ENCODE peak calls at places on chromosomes 12 and 14, in five cellular contexts. One of them, this sample, is unnamed.
A peak's percentile ranks its signal among the peaks of the same experiment; 100 is the strongest.

GRCh38 chr12:78799679-78800078 is 64.9 kb upstream of the SYT1 start:
- DNase-seq in IMR-90: no peak
- DNase-seq in H1: no peak
- DNase-seq in mesenchymal stem cell: no peak
- DNase-seq in neuronal stem cell: no peak
- DNase-seq in this sample: no peak

GRCh38 chr14:90572461-90573150 is 175.8 kb downstream of the CALM1 start:
- DNase-seq in IMR-90: no peak
- DNase-seq in H1: no peak
- DNase-seq in mesenchymal stem cell: no peak
- DNase-seq in neuronal stem cell: no peak
- DNase-seq in this sample: no peak

GRCh38 chr12:42957136-42957535 is 367.6 kb upstream of the PRICKLE1 start:
- DNase-seq in IMR-90: no peak
- DNase-seq in H1: no peak
- DNase-seq in mesenchymal stem cell: no peak
- DNase-seq in neuronal stem cell: no peak
- DNase-seq in this sample: no peak

GRCh38 chr12:29957835-29958234 is 174.1 kb upstream of the TMTC1 start:
- DNase-seq in IMR-90: peak; percentile 2
- DNase-seq in H1: no peak
- DNase-seq in mesenchymal stem cell: no peak
- DNase-seq in neuronal stem cell: no peak
- DNase-seq in this sample: no peak

GRCh38 chr12:80187660-80188090 is 88.3 kb downstream of the OTOGL start:
- DNase-seq in IMR-90: peak; percentile 41
- DNase-seq in H1: no peak
- DNase-seq in mesenchymal stem cell: peak; percentile 74
- DNase-seq in neuronal stem cell: no peak
- DNase-seq in this sample: no peak

GRCh38 chr14:21317433-21317832 is 37.5 kb downstream of the RPGRIP1 start:
- DNase-seq in IMR-90: no peak
- DNase-seq in H1: no peak
- DNase-seq in mesenchymal stem cell: no peak
- DNase-seq in neuronal stem cell: no peak
- DNase-seq in this sample: no peak

GRCh38 chr14:102795060-102795925 is 18.0 kb downstream of the TRAF3 start:
- DNase-seq in IMR-90: peak; percentile 91
- DNase-seq in H1: no peak
- DNase-seq in mesenchymal stem cell: peak; percentile 95
- DNase-seq in neuronal stem cell: no peak
- DNase-seq in this sample: peak; percentile 100

GRCh38 chr14:20413785-20414117 is 450 bp upstream of the TEP1 start:
- DNase-seq in IMR-90: no peak
- DNase-seq in H1: no peak
- DNase-seq in mesenchymal stem cell: no peak
- DNase-seq in neuronal stem cell: no peak
- DNase-seq in this sample: peak; percentile 21

GRCh38 chr14:71086571-71086970 is 179.3 kb downstream of the PCNX1 start:
- DNase-seq in IMR-90: no peak
- DNase-seq in H1: no peak
- DNase-seq in mesenchymal stem cell: no peak
- DNase-seq in neuronal stem cell: peak; percentile 26
- DNase-seq in this sample: no peak

GRCh38 chr12:54199034-54199433 is 10.2 kb upstream of the SMUG1 start:
- DNase-seq in IMR-90: no peak
- DNase-seq in H1: no peak
- DNase-seq in mesenchymal stem cell: no peak
- DNase-seq in neuronal stem cell: no peak
- DNase-seq in this sample: no peak

GRCh38 chr14:59632381-59632780 is 55.8 kb upstream of the CCDC175 start:
- DNase-seq in IMR-90: peak; percentile 6
- DNase-seq in H1: peak; percentile 54
- DNase-seq in mesenchymal stem cell: peak; percentile 21
- DNase-seq in neuronal stem cell: peak; percentile 27
- DNase-seq in this sample: peak; percentile 71

GRCh38 chr14:60315591-60315990 is 66.6 kb downstream of the PPM1A start:
- DNase-seq in IMR-90: no peak
- DNase-seq in H1: no peak
- DNase-seq in mesenchymal stem cell: no peak
- DNase-seq in neuronal stem cell: no peak
- DNase-seq in this sample: no peak

GRCh38 chr12:131105736-131106356 is 152.1 kb downstream of the ADGRD1 start:
- DNase-seq in IMR-90: no peak
- DNase-seq in H1: no peak
- DNase-seq in mesenchymal stem cell: no peak
- DNase-seq in neuronal stem cell: no peak
- DNase-seq in this sample: no peak

GRCh38 chr12:93403988-93404803 is 26.5 kb downstream of the NUDT4 start:
- DNase-seq in IMR-90: peak; percentile 61
- DNase-seq in H1: no peak
- DNase-seq in mesenchymal stem cell: no peak
- DNase-seq in neuronal stem cell: no peak
- DNase-seq in this sample: peak; percentile 19

GRCh38 chr14:65229431-65230286 is 127.3 kb upstream of the MAX start:
- DNase-seq in IMR-90: no peak
- DNase-seq in H1: peak; percentile 65
- DNase-seq in mesenchymal stem cell: peak; percentile 63
- DNase-seq in neuronal stem cell: peak; percentile 85
- DNase-seq in this sample: no peak

GRCh38 chr12:93567174-93567573 is 5.3 kb upstream of the SOCS2 start:
- DNase-seq in IMR-90: no peak
- DNase-seq in H1: no peak
- DNase-seq in mesenchymal stem cell: no peak
- DNase-seq in neuronal stem cell: no peak
- DNase-seq in this sample: no peak

GRCh38 chr12:26269554-26270284 is 74.3 kb downstream of the SSPN start:
- DNase-seq in IMR-90: no peak
- DNase-seq in H1: no peak
- DNase-seq in mesenchymal stem cell: no peak
- DNase-seq in neuronal stem cell: no peak
- DNase-seq in this sample: no peak

GRCh38 chr12:3432868-3433267 is 58.1 kb upstream of the PRMT8 start:
- DNase-seq in IMR-90: no peak
- DNase-seq in H1: no peak
- DNase-seq in mesenchymal stem cell: no peak
- DNase-seq in neuronal stem cell: no peak
- DNase-seq in this sample: no peak

GRCh38 chr12:52659395-52659794 is 7.4 kb upstream of the KRT2 start:
- DNase-seq in IMR-90: no peak
- DNase-seq in H1: no peak
- DNase-seq in mesenchymal stem cell: no peak
- DNase-seq in neuronal stem cell: no peak
- DNase-seq in this sample: no peak

GRCh38 chr12:49019435-49020317 is 1.1 kb upstream of the PRKAG1 start:
- DNase-seq in IMR-90: peak; percentile 23
- DNase-seq in H1: peak; percentile 67
- DNase-seq in mesenchymal stem cell: peak; percentile 53
- DNase-seq in neuronal stem cell: no peak
- DNase-seq in this sample: peak; percentile 58

GRCh38 chr14:68756071-68756481 is 36.8 kb downstream of the ZFP36L1 start:
- DNase-seq in IMR-90: no peak
- DNase-seq in H1: no peak
- DNase-seq in mesenchymal stem cell: no peak
- DNase-seq in neuronal stem cell: no peak
- DNase-seq in this sample: no peak

GRCh38 chr12:130925616-130926015 is 28.1 kb upstream of the ADGRD1 start:
- DNase-seq in IMR-90: peak; percentile 35
- DNase-seq in H1: no peak
- DNase-seq in mesenchymal stem cell: peak; percentile 16
- DNase-seq in neuronal stem cell: no peak
- DNase-seq in this sample: no peak

GRCh38 chr12:120939523-120939922 is 35.4 kb upstream of the SPPL3 start:
- DNase-seq in IMR-90: no peak
- DNase-seq in H1: no peak
- DNase-seq in mesenchymal stem cell: no peak
- DNase-seq in neuronal stem cell: no peak
- DNase-seq in this sample: peak; percentile 89

GRCh38 chr14:60653388-60653690 is 4.1 kb upstream of the SIX1 start:
- DNase-seq in IMR-90: no peak
- DNase-seq in H1: peak; percentile 63
- DNase-seq in mesenchymal stem cell: no peak
- DNase-seq in neuronal stem cell: no peak
- DNase-seq in this sample: no peak

GRCh38 chr14:101948666-101949205 is 15.6 kb upstream of the DYNC1H1 start:
- DNase-seq in IMR-90: no peak
- DNase-seq in H1: no peak
- DNase-seq in mesenchymal stem cell: no peak
- DNase-seq in neuronal stem cell: no peak
- DNase-seq in this sample: no peak

GRCh38 chr12:106136263-106136662 is 2.5 kb downstream of the NUAK1 start:
- DNase-seq in IMR-90: peak; percentile 83
- DNase-seq in H1: peak; percentile 96
- DNase-seq in mesenchymal stem cell: peak; percentile 87
- DNase-seq in neuronal stem cell: peak; percentile 96
- DNase-seq in this sample: peak; percentile 96

DNA sequence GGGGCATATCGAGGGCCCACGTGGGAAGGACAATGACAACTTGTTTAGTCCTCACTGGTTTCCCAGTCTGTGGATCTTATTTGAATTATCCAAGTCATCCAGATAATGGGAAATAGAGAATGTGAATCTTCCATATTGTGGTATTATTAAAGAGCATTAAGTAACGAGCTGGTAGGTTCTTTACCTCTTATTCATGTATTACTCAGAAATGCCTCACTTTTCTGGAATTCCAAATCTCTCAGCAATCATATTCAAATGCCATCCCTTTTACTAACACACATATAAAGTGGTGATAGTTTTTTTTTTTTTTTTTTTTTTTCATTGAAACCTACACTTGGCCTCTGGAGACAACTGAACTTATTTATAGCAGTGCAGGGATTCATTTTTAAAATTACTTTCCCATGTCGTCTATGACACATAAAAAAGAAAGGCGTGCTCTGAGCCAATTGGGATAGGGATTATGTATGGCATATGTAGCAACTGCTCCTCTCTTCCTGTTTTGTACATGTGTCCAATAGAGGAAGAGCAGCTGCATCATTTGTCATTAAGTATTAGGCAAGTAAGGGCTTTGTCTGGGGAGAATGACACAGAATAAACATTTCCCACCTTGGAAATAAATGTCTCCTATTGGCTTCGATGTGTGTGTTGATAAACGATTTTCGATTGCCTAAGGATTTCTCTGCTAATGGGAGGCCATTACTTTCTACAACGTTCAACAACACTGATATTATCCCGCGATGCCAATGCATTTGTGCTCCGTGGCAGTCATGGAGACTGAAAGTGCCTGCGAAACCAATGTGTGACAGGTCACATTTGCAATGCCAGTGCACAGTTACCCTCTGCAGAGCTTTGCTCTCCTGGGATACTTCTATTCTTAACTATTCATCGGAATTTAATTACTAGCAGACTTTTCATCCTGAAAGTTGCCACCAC is 78.6 kb upstream of the IFNG-AS1 start:
- DNase-seq in IMR-90: peak; percentile 95
- DNase-seq in H1: no peak
- DNase-seq in mesenchymal stem cell: peak; percentile 67
- DNase-seq in neuronal stem cell: no peak
- DNase-seq in this sample: peak; percentile 32
- H3K4me3 ChIP-seq in IMR-90: no peak overlapping the region
- H3K4me3 ChIP-seq in H1: no peak overlapping the region
- H3K4me3 ChIP-seq in mesenchymal stem cell: no peak overlapping the region
- H3K4me3 ChIP-seq in neuronal stem cell: no peak overlapping the region
- H3K4me3 ChIP-seq in this sample: no peak overlapping the region

GRCh38 chr12:22339691-22340090 is 5.2 kb upstream of the ST8SIA1 start:
- DNase-seq in IMR-90: no peak
- DNase-seq in H1: no peak
- DNase-seq in mesenchymal stem cell: no peak
- DNase-seq in neuronal stem cell: no peak
- DNase-seq in this sample: no peak

GRCh38 chr12:22333751-22334695 is 484 bp downstream of the ST8SIA1 start:
- DNase-seq in IMR-90: no peak
- DNase-seq in H1: peak; percentile 63
- DNase-seq in mesenchymal stem cell: no peak
- DNase-seq in neuronal stem cell: peak; percentile 12
- DNase-seq in this sample: no peak

GRCh38 chr12:22332191-22332590 is 2.3 kb downstream of the ST8SIA1 start:
- DNase-seq in IMR-90: no peak
- DNase-seq in H1: no peak
- DNase-seq in mesenchymal stem cell: no peak
- DNase-seq in neuronal stem cell: no peak
- DNase-seq in this sample: no peak

GRCh38 chr12:22333186-22333745 is 1.2 kb downstream of the ST8SIA1 start:
- DNase-seq in IMR-90: peak; percentile 65
- DNase-seq in H1: no peak
- DNase-seq in mesenchymal stem cell: peak; percentile 53
- DNase-seq in neuronal stem cell: no peak
- DNase-seq in this sample: no peak

DNA sequence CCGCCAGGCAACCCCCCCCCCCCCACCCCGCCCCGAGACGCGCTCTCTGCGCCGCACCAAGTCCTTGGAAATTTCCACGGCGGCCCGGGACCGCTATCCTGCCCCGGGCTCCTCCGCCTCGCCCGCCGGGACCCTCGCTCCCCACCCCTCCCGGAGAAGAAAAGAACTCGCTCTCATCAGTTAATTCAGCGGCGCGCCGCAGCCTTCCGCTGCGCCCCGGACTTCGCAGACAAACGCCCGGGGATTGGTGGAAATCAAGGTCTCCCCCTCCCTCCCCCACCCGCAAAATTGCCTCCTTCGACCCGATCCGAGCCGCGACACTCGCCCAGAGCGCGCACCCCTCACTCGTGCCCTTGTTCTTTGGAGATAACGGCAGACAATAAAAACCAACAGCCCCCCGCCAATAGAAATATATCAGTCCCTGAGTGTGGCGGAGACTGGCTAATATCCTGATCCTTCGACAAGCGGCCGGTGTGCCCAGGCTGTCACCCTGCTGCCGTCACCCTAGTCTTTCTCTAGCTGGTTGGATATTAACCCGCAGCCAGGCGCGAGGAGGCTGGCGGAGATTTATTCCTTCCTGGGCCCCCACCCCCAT is at the start of gene ST8SIA1:
- DNase-seq in IMR-90: no peak
- DNase-seq in H1: peak; percentile 61
- DNase-seq in mesenchymal stem cell: peak; percentile 31
- DNase-seq in neuronal stem cell: peak; percentile 54
- DNase-seq in this sample: no peak
- H3K14ac ChIP-seq in IMR-90: no peak within 1 kb of the TSS
- H3K14ac ChIP-seq in H1: no peak within 1 kb of the TSS
- H3K14ac ChIP-seq in mesenchymal stem cell: no peak within 1 kb of the TSS
- H3K14ac ChIP-seq in neuronal stem cell: peak within 1 kb of the TSS; percentile 32
- H3K14ac ChIP-seq in this sample: no peak within 1 kb of the TSS

GRCh38 chr14:61812347-61813100 is 50.3 kb downstream of the SNAPC1 start:
- DNase-seq in IMR-90: no peak
- DNase-seq in H1: peak; percentile 67
- DNase-seq in mesenchymal stem cell: peak; percentile 11
- DNase-seq in neuronal stem cell: peak; percentile 32
- DNase-seq in this sample: no peak
- H2AFZ ChIP-seq in IMR-90: peak within 1 kb of the TSS; percentile 90
- H2AFZ ChIP-seq in H1: peak within 1 kb of the TSS; percentile 91
- H2AFZ ChIP-seq in mesenchymal stem cell: peak within 1 kb of the TSS; percentile 81
- H2AFZ ChIP-seq in neuronal stem cell: peak within 1 kb of the TSS; percentile 95
- H2AFZ ChIP-seq in this sample: peak within 1 kb of the TSS; percentile 77

DNA sequence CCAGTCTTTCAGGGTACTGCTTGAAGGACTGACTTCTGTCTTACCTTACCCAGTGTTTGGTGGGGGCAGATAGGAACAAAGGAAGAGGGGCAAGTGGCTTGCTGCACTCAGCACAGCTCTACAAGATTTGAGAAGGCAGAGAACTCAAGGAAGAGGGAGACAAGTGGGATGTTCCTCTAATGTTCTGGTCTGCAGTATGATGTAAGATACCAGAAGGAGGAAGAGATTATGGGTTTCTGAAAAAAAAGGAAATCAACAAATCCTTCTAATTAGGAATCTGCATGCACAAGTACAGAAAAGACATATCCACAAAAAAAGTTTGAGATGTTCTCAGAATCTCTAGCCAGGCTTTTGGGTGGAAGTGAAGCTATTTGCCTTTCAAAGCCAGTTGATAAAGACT is 37.1 kb downstream of the USP15 start:
- DNase-seq in IMR-90: no peak
- DNase-seq in H1: no peak
- DNase-seq in mesenchymal stem cell: no peak
- DNase-seq in neuronal stem cell: no peak
- DNase-seq in this sample: no peak
- H3K4me3 ChIP-seq in IMR-90: no peak overlapping the region
- H3K4me3 ChIP-seq in H1: no peak overlapping the region
- H3K4me3 ChIP-seq in mesenchymal stem cell: no peak overlapping the region
- H3K4me3 ChIP-seq in neuronal stem cell: no peak overlapping the region
- H3K4me3 ChIP-seq in this sample: no peak overlapping the region

This sample was measured in trophoblast cell.